ENCODE peak calls at places on chromosomes 16 and 17, in four cellular contexts. I, J, Y and S are unnamed samples.

GRCh38 chr17:43449470-43450202 is 34.1 kb upstream of the DHX8 start:
- DNase-seq in I (no peak), J (no peak), Y (peak; percentile 53), S (peak; percentile 96)

GRCh38 chr16:57224651-57225335 is 20.3 kb upstream of the ARL2BP start:
- DNase-seq in Y (no peak), I (no peak), J (no peak), S (peak; percentile 19)

GRCh38 chr17:1042486-1042885 is 45.6 kb downstream of the TIMM22 start:
- DNase-seq in I (no peak), Y (no peak), J (no peak), S (no peak)

GRCh38 chr16:4414187-4414909 is 2.0 kb downstream of the CORO7 start:
- DNase-seq in J (no peak), I (peak; percentile 66), Y (no peak), S (no peak)

GRCh38 chr16:86909359-86910145 is 331.2 kb downstream of the FOXL1 start:
- DNase-seq in Y (no peak), I (no peak), J (no peak), S (no peak)

GRCh38 chr16:67537636-67538591 is 9.3 kb downstream of the RIPOR1 start:
- DNase-seq in Y (peak; percentile 50), I (no peak), J (no peak), S (no peak)

GRCh38 chr17:77488531-77489238 is 347.9 kb downstream of the SEC14L1 start:
- DNase-seq in J (no peak), Y (no peak), I (no peak), S (no peak)

GRCh38 chr16:54974391-54974790 is 43.7 kb downstream of the IRX5 start:
- DNase-seq in J (no peak), Y (no peak), I (no peak), S (no peak)

GRCh38 chr16:57749101-57749692 is 13.6 kb downstream of the KATNB1 start:
- DNase-seq in Y (no peak), I (no peak), J (no peak), S (no peak)

GRCh38 chr16:11250091-11250785 is 5.8 kb downstream of the SOCS1 start:
- DNase-seq in I (no peak), Y (no peak), J (peak; percentile 67), S (no peak)

GRCh38 chr16:83312015-83312734 is 495.6 kb upstream of the HSBP1 start:
- DNase-seq in I (no peak), J (no peak), Y (no peak), S (no peak)

GRCh38 chr16:8882725-8883377 is 700 bp downstream of the LITAFD start:
- DNase-seq in I (no peak), J (no peak), Y (no peak), S (no peak)

GRCh38 chr16:27198451-27199234 is 4.7 kb upstream of the KDM8 start:
- DNase-seq in I (no peak), J (no peak), Y (no peak), S (no peak)

GRCh38 chr17:40122466-40122943 is 734 bp downstream of the MSL1 start:
- DNase-seq in Y (peak; percentile 83), I (no peak), J (peak; percentile 41), S (no peak)

GRCh38 chr17:79353016-79353415 is 257.8 kb downstream of the RBFOX3 start:
- DNase-seq in J (no peak), I (no peak), Y (no peak), S (no peak)

GRCh38 chr17:45719335-45720071 is 64.6 kb upstream of the CRHR1 start:
- DNase-seq in Y (peak; percentile 96), I (no peak), J (peak; percentile 78), S (peak; percentile 65)

GRCh38 chr17:29699283-29699682 is 76.6 kb upstream of the CORO6 start:
- DNase-seq in I (no peak), Y (no peak), J (no peak), S (peak; percentile 92)

GRCh38 chr16:89268585-89268984 is 51.1 kb downstream of the ZNF778 start:
- DNase-seq in J (no peak), I (no peak), Y (no peak), S (no peak)

GRCh38 chr17:17567631-17568030 is 23.9 kb downstream of the PEMT start:
- DNase-seq in I (no peak), J (no peak), Y (no peak), S (no peak)

GRCh38 chr16:58028541-58029070 is 3.1 kb downstream of the MMP15 start:
- DNase-seq in I (no peak), J (peak; percentile 57), Y (no peak), S (no peak)